ENCODE peak calls at places on chromosomes 5 and 9, in four cellular contexts. O, M, S and H are unnamed samples.
A peak's percentile ranks its signal among the peaks of the same experiment; 100 is the strongest.

GRCh38 chr9:95292226-95292625 is 25.3 kb downstream of the FANCC start:
- DNase-seq in O (no peak), S (no peak), M (no peak), H (no peak)

GRCh38 chr9:104748359-104749031 is 1.0 kb downstream of the NIPSNAP3A start:
- DNase-seq in M (no peak), O (no peak), S (peak; percentile 15), H (no peak)

GRCh38 chr5:178576591-178577351 is 13.4 kb downstream of the COL23A1 start:
- DNase-seq in S (no peak), O (peak; percentile 56), M (no peak), H (no peak)

GRCh38 chr5:142717582-142718215 is 31.8 kb upstream of the FGF1 start:
- DNase-seq in S (peak; percentile 58), M (peak; percentile 20), O (no peak), H (no peak)

GRCh38 chr9:95024097-95024671 is 293.3 kb downstream of the FANCC start:
- DNase-seq in M (no peak), O (no peak), S (peak; percentile 36), H (no peak)

GRCh38 chr5:77981820-77982219 is 205.7 kb upstream of the TBCA start:
- DNase-seq in M (no peak), S (no peak), O (no peak), H (no peak)

GRCh38 chr5:178357127-178357526 is 124.5 kb upstream of the PHYKPL start:
- DNase-seq in M (no peak), O (no peak), S (no peak), H (no peak)

GRCh38 chr5:159240301-159240870 is 22.7 kb upstream of the UBLCP1 start:
- DNase-seq in O (no peak), S (no peak), M (no peak), H (no peak)

GRCh38 chr9:130663258-130664171 is 879 bp upstream of the PRDM12 start:
- DNase-seq in O (no peak), S (no peak), M (peak; percentile 58), H (no peak)